ENCODE peak calls at places on chromosomes 5 and 9, in ten cellular contexts. One of them, this sample, is unnamed.

GRCh38 chr5:149129181-149129580 is 12.1 kb upstream of the ABLIM3 start:
- DNase-seq in mucosa of gallbladder: no peak
- DNase-seq in small intestine: no peak
- DNase-seq in NCI-H345: no peak
- DNase-seq in iris pigment epithelial cell: no peak
- DNase-seq in KG1: no peak
- DNase-seq in NCI-H1092: no peak
- DNase-seq in T-helper 2 cell: no peak
- DNase-seq in IMR-90: peak
- DNase-seq in activated CD4-positive, alpha-beta T cell treated with anti-CD3 and anti-CD28 coated beads, Interleukin-2, amount 10 ng/mL, durations not matched to agents 7 days and 5 days: no peak
- DNase-seq in this sample: no peak

GRCh38 chr5:135991381-135991907 is 36.7 kb upstream of the LECT2 start:
- DNase-seq in mucosa of gallbladder: no peak
- DNase-seq in small intestine: no peak
- DNase-seq in NCI-H345: no peak
- DNase-seq in iris pigment epithelial cell: no peak
- DNase-seq in KG1: no peak
- DNase-seq in NCI-H1092: no peak
- DNase-seq in T-helper 2 cell: no peak
- DNase-seq in IMR-90: no peak
- DNase-seq in activated CD4-positive, alpha-beta T cell treated with anti-CD3 and anti-CD28 coated beads, Interleukin-2, amount 10 ng/mL, durations not matched to agents 7 days and 5 days: no peak
- DNase-seq in this sample: no peak

GRCh38 chr5:117435203-117435602 is 860.6 kb upstream of the SEMA6A start:
- DNase-seq in mucosa of gallbladder: no peak
- DNase-seq in small intestine: no peak
- DNase-seq in NCI-H345: no peak
- DNase-seq in iris pigment epithelial cell: no peak
- DNase-seq in KG1: no peak
- DNase-seq in NCI-H1092: no peak
- DNase-seq in T-helper 2 cell: no peak
- DNase-seq in IMR-90: no peak
- DNase-seq in activated CD4-positive, alpha-beta T cell treated with anti-CD3 and anti-CD28 coated beads, Interleukin-2, amount 10 ng/mL, durations not matched to agents 7 days and 5 days: no peak
- DNase-seq in this sample: no peak

GRCh38 chr9:137646341-137646740 is 27.5 kb downstream of the EHMT1 start:
- DNase-seq in mucosa of gallbladder: no peak
- DNase-seq in small intestine: no peak
- DNase-seq in NCI-H345: no peak
- DNase-seq in iris pigment epithelial cell: no peak
- DNase-seq in KG1: no peak
- DNase-seq in NCI-H1092: no peak
- DNase-seq in T-helper 2 cell: no peak
- DNase-seq in IMR-90: no peak
- DNase-seq in activated CD4-positive, alpha-beta T cell treated with anti-CD3 and anti-CD28 coated beads, Interleukin-2, amount 10 ng/mL, durations not matched to agents 7 days and 5 days: no peak
- DNase-seq in this sample: no peak

GRCh38 chr5:153513171-153513570 is 22.7 kb downstream of the GRIA1 start:
- DNase-seq in mucosa of gallbladder: no peak
- DNase-seq in small intestine: no peak
- DNase-seq in NCI-H345: no peak
- DNase-seq in iris pigment epithelial cell: peak
- DNase-seq in KG1: no peak
- DNase-seq in NCI-H1092: no peak
- DNase-seq in T-helper 2 cell: no peak
- DNase-seq in IMR-90: peak
- DNase-seq in activated CD4-positive, alpha-beta T cell treated with anti-CD3 and anti-CD28 coated beads, Interleukin-2, amount 10 ng/mL, durations not matched to agents 7 days and 5 days: no peak
- DNase-seq in this sample: no peak

GRCh38 chr9:78892769-78893168 is 595.8 kb downstream of the PSAT1 start:
- DNase-seq in mucosa of gallbladder: no peak
- DNase-seq in small intestine: no peak
- DNase-seq in NCI-H345: no peak
- DNase-seq in iris pigment epithelial cell: no peak
- DNase-seq in KG1: no peak
- DNase-seq in NCI-H1092: no peak
- DNase-seq in T-helper 2 cell: no peak
- DNase-seq in IMR-90: no peak
- DNase-seq in activated CD4-positive, alpha-beta T cell treated with anti-CD3 and anti-CD28 coated beads, Interleukin-2, amount 10 ng/mL, durations not matched to agents 7 days and 5 days: no peak
- DNase-seq in this sample: no peak

GRCh38 chr9:35729101-35729500 is 2.9 kb downstream of the TLN1 start:
- DNase-seq in mucosa of gallbladder: no peak
- DNase-seq in small intestine: no peak
- DNase-seq in NCI-H345: no peak
- DNase-seq in iris pigment epithelial cell: no peak
- DNase-seq in KG1: no peak
- DNase-seq in NCI-H1092: no peak
- DNase-seq in T-helper 2 cell: no peak
- DNase-seq in IMR-90: peak
- DNase-seq in activated CD4-positive, alpha-beta T cell treated with anti-CD3 and anti-CD28 coated beads, Interleukin-2, amount 10 ng/mL, durations not matched to agents 7 days and 5 days: no peak
- DNase-seq in this sample: no peak

GRCh38 chr5:109739741-109740140 is 50.0 kb downstream of the MAN2A1 start:
- DNase-seq in mucosa of gallbladder: no peak
- DNase-seq in small intestine: no peak
- DNase-seq in NCI-H345: no peak
- DNase-seq in iris pigment epithelial cell: peak
- DNase-seq in KG1: no peak
- DNase-seq in NCI-H1092: no peak
- DNase-seq in T-helper 2 cell: no peak
- DNase-seq in IMR-90: peak
- DNase-seq in activated CD4-positive, alpha-beta T cell treated with anti-CD3 and anti-CD28 coated beads, Interleukin-2, amount 10 ng/mL, durations not matched to agents 7 days and 5 days: no peak
- DNase-seq in this sample: no peak

GRCh38 chr5:90529939-90530677 is 724 bp upstream of the LYSMD3 start:
- DNase-seq in mucosa of gallbladder: peak
- DNase-seq in small intestine: peak
- DNase-seq in NCI-H345: peak
- DNase-seq in iris pigment epithelial cell: peak
- DNase-seq in KG1: no peak
- DNase-seq in NCI-H1092: peak
- DNase-seq in T-helper 2 cell: no peak
- DNase-seq in IMR-90: peak
- DNase-seq in activated CD4-positive, alpha-beta T cell treated with anti-CD3 and anti-CD28 coated beads, Interleukin-2, amount 10 ng/mL, durations not matched to agents 7 days and 5 days: peak
- DNase-seq in this sample: no peak

GRCh38 chr9:107049046-107049824 is 186.3 kb downstream of the ZNF462 start:
- DNase-seq in mucosa of gallbladder: no peak
- DNase-seq in small intestine: no peak
- DNase-seq in NCI-H345: no peak
- DNase-seq in iris pigment epithelial cell: peak
- DNase-seq in KG1: no peak
- DNase-seq in NCI-H1092: no peak
- DNase-seq in T-helper 2 cell: no peak
- DNase-seq in IMR-90: no peak
- DNase-seq in activated CD4-positive, alpha-beta T cell treated with anti-CD3 and anti-CD28 coated beads, Interleukin-2, amount 10 ng/mL, durations not matched to agents 7 days and 5 days: no peak
- DNase-seq in this sample: no peak

GRCh38 chr9:34929506-34930102 is 28.5 kb upstream of the PHF24 start:
- DNase-seq in mucosa of gallbladder: no peak
- DNase-seq in small intestine: peak
- DNase-seq in NCI-H345: peak
- DNase-seq in iris pigment epithelial cell: peak
- DNase-seq in KG1: peak
- DNase-seq in NCI-H1092: peak
- DNase-seq in T-helper 2 cell: no peak
- DNase-seq in IMR-90: peak
- DNase-seq in activated CD4-positive, alpha-beta T cell treated with anti-CD3 and anti-CD28 coated beads, Interleukin-2, amount 10 ng/mL, durations not matched to agents 7 days and 5 days: peak
- DNase-seq in this sample: no peak

This sample was measured in SIG-M5.